ENCODE peak calls at places on chromosomes 4 and X, in eight cellular contexts. R is A549, I is GM23338, K is K562, B is HCT116, E is SK-N-SH, C is GM12878, L is HepG2. D is an unnamed sample.

GRCh38 chr4:83961575-83961974 is 425.7 kb downstream of the GPAT3 start:
- DNase-seq in I (no peak), K (no peak), B (no peak), C (no peak), L (no peak), E (no peak), R (peak; percentile 21), D (peak; percentile 2)

GRCh38 chr4:123233409-123233808 is 163.2 kb upstream of the SPRY1 start:
- DNase-seq in E (no peak), R (no peak), K (no peak), L (no peak), I (no peak), C (no peak), B (no peak), D (no peak)

GRCh38 chr4:13872145-13872544 is 244.6 kb upstream of the BOD1L1 start:
- DNase-seq in B (no peak), L (no peak), K (no peak), C (no peak), I (no peak), E (no peak), R (no peak), D (no peak)

GRCh38 chr4:116427666-116428065 is 657.7 kb downstream of the TRAM1L1 start:
- DNase-seq in I (no peak), K (no peak), R (no peak), B (no peak), E (no peak), L (no peak), C (no peak), D (no peak)

GRCh38 chr4:121270384-121270783 is 106.3 kb upstream of the TNIP3 start:
- DNase-seq in K (no peak), L (no peak), B (no peak), R (no peak), C (no peak), E (no peak), I (no peak), D (no peak)

GRCh38 chr4:98673978-98674377 is 15.6 kb upstream of the TSPAN5 start:
- DNase-seq in R (no peak), K (no peak), B (no peak), I (no peak), E (no peak), C (no peak), L (no peak), D (no peak)

GRCh38 chrX:118347131-118347530 is 1.2 kb downstream of the WDR44 start:
- DNase-seq in I (no peak), K (peak; percentile 33), R (no peak), L (peak; percentile 2), E (peak; percentile 4), B (no peak), C (no peak), D (no peak)

GRCh38 chr4:187929024-187929423 is 66.5 kb upstream of the ZFP42 start:
- DNase-seq in K (no peak), L (no peak), I (peak; percentile 80), E (peak; percentile 20), B (peak; percentile 33), C (no peak), R (peak; percentile 10), D (no peak)

GRCh38 chr4:28760003-28760402 is 1899.4 kb downstream of the STIM2 start:
- DNase-seq in L (no peak), C (no peak), E (no peak), I (no peak), B (no peak), R (no peak), K (no peak), D (no peak)

GRCh38 chr4:83677656-83678055 is 141.7 kb downstream of the GPAT3 start:
- DNase-seq in R (no peak), B (no peak), I (no peak), K (no peak), L (no peak), E (no peak), C (no peak), D (no peak)

GRCh38 chr4:118969359-118969758 is 80.7 kb downstream of the SYNPO2 start:
- DNase-seq in K (no peak), L (peak; percentile 11), B (peak; percentile 32), E (peak; percentile 61), I (peak; percentile 56), C (no peak), R (peak; percentile 38), D (no peak)

GRCh38 chrX:115255003-115255402 is 21.1 kb upstream of the LRCH2 start:
- DNase-seq in C (no peak), E (no peak), R (no peak), I (no peak), K (no peak), B (no peak), L (no peak), D (no peak)

GRCh38 chr4:102454278-102454677 is 46.9 kb upstream of the NFKB1 start:
- DNase-seq in K (no peak), B (no peak), I (no peak), C (no peak), E (no peak), R (no peak), L (no peak), D (no peak)

GRCh38 chr4:139833131-139833930 is 167.7 kb downstream of the MGST2 start:
- DNase-seq in C (no peak), K (no peak), R (no peak), E (no peak), I (peak; percentile 65), L (no peak), B (no peak), D (no peak)

GRCh38 chr4:74958881-74959280 is 26.0 kb downstream of the PARM1 start:
- DNase-seq in I (no peak), L (no peak), R (no peak), C (no peak), B (no peak), E (no peak), K (no peak), D (no peak)

GRCh38 chr4:128825226-128825625 is 15.7 kb downstream of the JADE1 start:
- DNase-seq in C (no peak), E (no peak), K (no peak), B (peak; percentile 38), R (peak; percentile 83), L (no peak), I (peak; percentile 44), D (no peak)
- H3K4me1 ChIP-seq in C (peaks cover 26% of the 10 kb centered on the region), E (peaks cover 27% of the 10 kb centered on the region), K (peaks cover 12% of the 10 kb centered on the region), B (peaks cover 39% of the 10 kb centered on the region), R (peaks cover 83% of the 10 kb centered on the region), L (peaks cover 31% of the 10 kb centered on the region), I (peaks cover 99% of the 10 kb centered on the region), D (peaks cover 12% of the 10 kb centered on the region)

GRCh38 chr4:40986375-40986774 is 228.0 kb downstream of the APBB2 start:
- DNase-seq in I (no peak), L (no peak), B (no peak), E (no peak), C (no peak), R (no peak), K (no peak), D (no peak)

GRCh38 chr4:40976343-40976742 is 226.6 kb downstream of the NSUN7 start:
- DNase-seq in C (no peak), I (peak; percentile 89), K (peak; percentile 30), E (peak; percentile 55), R (peak; percentile 59), B (peak; percentile 51), L (peak; percentile 57), D (no peak)

GRCh38 chr4:40978548-40978947 is 228.8 kb downstream of the NSUN7 start:
- DNase-seq in B (no peak), E (no peak), L (no peak), K (no peak), R (no peak), C (no peak), I (no peak), D (no peak)

GRCh38 chr4:40984051-40984450 is 230.3 kb downstream of the APBB2 start:
- DNase-seq in B (no peak), C (no peak), L (no peak), E (no peak), R (no peak), I (no peak), K (no peak), D (no peak)

GRCh38 chr4:40980318-40980883 is 230.6 kb downstream of the NSUN7 start:
- DNase-seq in K (no peak), E (no peak), I (peak; percentile 46), C (no peak), R (no peak), B (no peak), L (peak; percentile 20), D (no peak)
- TF ChIP-seq CTCF in K (peak; percentile 27), E (peak; percentile 34), I (peak; percentile 67), C (peak; percentile 67), R (peak; percentile 38), B (peak; percentile 62), L (peak; percentile 46), D (peak; percentile 45)

GRCh38 chr4:26065833-26066232 is 151.8 kb downstream of the SMIM20 start:
- DNase-seq in K (no peak), B (no peak), E (no peak), I (no peak), R (no peak), C (no peak), L (no peak), D (no peak)
- TF ChIP-seq REST in K (no peak), B (no peak), E (no peak), I (no peak), R (no peak), C (no peak), L (no peak), D (no peak)

DNA sequence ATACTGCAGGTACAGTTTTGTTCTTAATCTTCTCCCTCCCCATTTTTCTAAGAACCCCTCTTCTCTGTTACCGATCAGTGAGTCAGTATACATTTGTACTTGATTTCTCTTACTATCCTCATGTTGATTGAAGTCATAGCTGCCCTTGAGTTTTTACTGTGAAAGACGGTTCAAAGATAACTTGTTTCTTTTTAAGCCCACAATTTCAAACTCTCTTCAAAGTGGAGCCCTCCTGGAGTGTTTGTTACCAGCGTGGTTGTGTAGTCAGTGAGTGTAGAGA is 7.9 kb downstream of the PPP1R3F start:
- DNase-seq in I (no peak), B (no peak), L (no peak), K (no peak), C (no peak), R (no peak), E (no peak), D (no peak)
- H3K4me1 ChIP-seq in I (no peaks in the 10 kb centered on the region), B (peaks cover 2% of the 10 kb centered on the region), L (peaks cover 12% of the 10 kb centered on the region), K (peaks cover 12% of the 10 kb centered on the region), C (no peaks in the 10 kb centered on the region), R (peaks cover 4% of the 10 kb centered on the region), E (no peaks in the 10 kb centered on the region), D (peaks cover 2% of the 10 kb centered on the region)